ENCODE peak calls at places on chromosomes 12 and 14, in ten cellular contexts. R is tibial nerve, F is stomach, J is uterus, L is body of pancreas, U is transverse colon, S is A549, Y is sigmoid colon, D is ovary, O is esophagus squamous epithelium. M is an unnamed sample.

GRCh38 chr12:111599459-111600295 is 562 bp upstream of the ATXN2 start:
- DNase-seq in D (peak; percentile 93), S (peak; percentile 87), Y (peak; percentile 96), J (peak; percentile 91), R (peak; percentile 85), L (peak; percentile 84), O (peak; percentile 43), U (peak; percentile 93), F (peak; percentile 85), M (peak; percentile 98)

GRCh38 chr14:68384335-68384734 is 408.5 kb downstream of the ZFP36L1 start:
- DNase-seq in U (peak; percentile 37), L (no peak), S (no peak), R (peak; percentile 55), Y (peak; percentile 89), F (no peak), J (no peak), O (no peak), D (no peak), M (peak; percentile 88)

GRCh38 chr12:113971392-113971791 is 5.3 kb upstream of the RBM19 start:
- DNase-seq in J (no peak), U (no peak), R (no peak), Y (no peak), F (no peak), O (no peak), D (no peak), L (no peak), S (no peak), M (no peak)

GRCh38 chr12:21301-22189 is 45.0 kb upstream of the IQSEC3 start:
- DNase-seq in L (no peak), J (no peak), O (no peak), Y (no peak), R (no peak), U (no peak), F (no peak), D (no peak), S (no peak), M (peak; percentile 84)

GRCh38 chr12:113422030-113422900 is at the start of gene SDSL:
- DNase-seq in L (peak; percentile 71), J (peak; percentile 27), Y (peak; percentile 80), O (no peak), D (peak; percentile 70), U (peak; percentile 74), F (peak; percentile 73), R (peak; percentile 56), S (peak; percentile 80), M (peak; percentile 62)

GRCh38 chr12:8081228-8081920 is 700 bp upstream of the NECAP1 start:
- DNase-seq in S (no peak), R (peak; percentile 16), L (no peak), F (no peak), Y (no peak), O (no peak), J (no peak), D (no peak), U (peak; percentile 36), M (no peak)

GRCh38 chr12:132260721-132261120 is 68.7 kb downstream of the GALNT9 start:
- DNase-seq in D (no peak), S (no peak), O (no peak), R (no peak), U (no peak), L (no peak), Y (no peak), F (no peak), J (no peak), M (no peak)

GRCh38 chr14:32896979-32897723 is 41.5 kb upstream of the NPAS3 start:
- DNase-seq in D (no peak), O (no peak), J (no peak), U (no peak), L (no peak), R (no peak), F (no peak), S (no peak), Y (no peak), M (no peak)

GRCh38 chr14:30194769-30195168 is 267.1 kb upstream of the PRKD1 start:
- DNase-seq in L (no peak), J (no peak), U (no peak), F (no peak), D (no peak), Y (no peak), R (no peak), S (no peak), O (no peak), M (no peak)

GRCh38 chr12:28065889-28066630 is 93.5 kb upstream of the PTHLH start:
- DNase-seq in O (no peak), R (no peak), D (no peak), J (no peak), S (no peak), L (no peak), Y (no peak), F (no peak), U (no peak), M (no peak)

GRCh38 chr14:69049675-69050074 is 70.6 kb upstream of the ACTN1 start:
- DNase-seq in Y (peak; percentile 78), S (no peak), U (no peak), R (peak; percentile 79), J (peak; percentile 59), D (no peak), F (no peak), L (no peak), O (no peak), M (no peak)

GRCh38 chr14:29682789-29683188 is 244.9 kb downstream of the PRKD1 start:
- DNase-seq in L (no peak), R (no peak), J (no peak), Y (no peak), U (no peak), D (no peak), S (no peak), O (no peak), F (no peak), M (no peak)

GRCh38 chr12:14261096-14261495 is 104.4 kb upstream of the ATF7IP start:
- DNase-seq in J (peak; percentile 24), L (peak; percentile 27), S (no peak), U (peak; percentile 26), D (peak; percentile 44), R (no peak), Y (no peak), O (no peak), F (no peak), M (no peak)

GRCh38 chr12:122932207-122932606 is 34.1 kb downstream of the ABCB9 start:
- DNase-seq in D (no peak), S (no peak), O (no peak), Y (no peak), F (no peak), L (no peak), U (peak; percentile 56), J (no peak), R (no peak), M (no peak)

GRCh38 chr12:94689002-94689645 is 38.8 kb upstream of the TMCC3 start:
- DNase-seq in S (no peak), R (no peak), D (no peak), U (no peak), L (no peak), J (no peak), F (no peak), Y (no peak), O (no peak), M (no peak)

GRCh38 chr12:50763637-50764115 is at the start of gene ATF1:
- DNase-seq in J (peak; percentile 90), S (peak; percentile 93), O (peak; percentile 51), R (peak; percentile 85), Y (peak; percentile 96), D (peak; percentile 92), L (peak; percentile 91), F (peak; percentile 92), U (peak; percentile 93), M (peak; percentile 98)
- TF ChIP-seq POLR2A in J (no peak), S (peak; percentile 97), O (peak; percentile 75), R (peak; percentile 34), Y (peak; percentile 71), D (peak; percentile 81), L (peak; percentile 61), F (no peak), U (peak; percentile 83), M (peak; percentile 72)

DNA sequence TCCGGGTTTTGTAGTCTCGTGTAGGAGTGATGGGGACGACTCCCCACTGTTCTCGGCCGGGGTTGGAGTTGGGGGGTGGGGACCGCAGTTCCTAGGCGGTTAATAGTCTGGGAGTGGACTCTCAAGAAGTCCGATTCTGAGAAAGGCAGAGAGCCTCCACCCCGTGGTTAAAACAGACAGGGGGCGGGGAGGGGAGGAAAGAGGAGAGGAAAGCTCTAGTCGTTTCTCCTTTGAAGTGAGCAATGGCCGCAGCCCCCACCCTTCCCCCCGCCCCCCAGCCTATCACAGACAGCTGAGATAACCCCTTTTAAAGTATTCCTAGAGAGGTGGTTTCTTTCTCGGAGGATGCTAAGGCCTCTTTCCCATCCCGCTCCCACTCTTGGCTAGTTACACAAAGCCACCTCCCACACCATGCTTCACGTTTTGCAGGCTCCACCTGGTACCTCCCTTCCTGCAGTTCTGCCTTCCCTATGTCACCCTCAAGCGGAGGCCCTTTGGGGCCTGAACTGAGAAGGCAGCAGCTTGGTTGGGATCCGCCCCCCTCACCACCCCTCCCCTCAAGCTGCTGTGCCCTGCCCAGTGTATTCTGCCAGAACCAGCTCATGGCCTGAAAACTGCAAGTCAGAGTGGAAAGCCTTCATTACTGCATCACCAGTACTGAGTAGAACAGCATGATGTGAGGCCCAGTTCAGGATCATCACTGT is 853 bp downstream of the USP5 start:
- DNase-seq in Y (peak; percentile 84), U (peak; percentile 50), D (peak; percentile 64), F (peak; percentile 32), O (no peak), J (peak; percentile 47), R (no peak), S (peak; percentile 48), L (no peak), M (no peak)
- TF ChIP-seq POLR2A in Y (no peak), U (no peak), D (peak; percentile 15), F (no peak), O (peak; percentile 39), J (no peak), R (no peak), S (no peak), L (no peak), M (no peak)

GRCh38 chr14:45134051-45134958 is at the start of gene FKBP3:
- DNase-seq in D (peak; percentile 96), U (peak; percentile 97), Y (peak; percentile 99), O (peak; percentile 93), S (peak; percentile 97), F (peak; percentile 97), R (peak; percentile 96), J (peak; percentile 94), L (peak; percentile 96), M (peak; percentile 98)
- TF ChIP-seq POLR2A in D (peak; percentile 79), U (peak; percentile 93), Y (peak; percentile 95), O (peak; percentile 66), S (peak; percentile 87), F (no peak), R (peak; percentile 74), J (peak; percentile 74), L (peak; percentile 58), M (no peak)

DNA sequence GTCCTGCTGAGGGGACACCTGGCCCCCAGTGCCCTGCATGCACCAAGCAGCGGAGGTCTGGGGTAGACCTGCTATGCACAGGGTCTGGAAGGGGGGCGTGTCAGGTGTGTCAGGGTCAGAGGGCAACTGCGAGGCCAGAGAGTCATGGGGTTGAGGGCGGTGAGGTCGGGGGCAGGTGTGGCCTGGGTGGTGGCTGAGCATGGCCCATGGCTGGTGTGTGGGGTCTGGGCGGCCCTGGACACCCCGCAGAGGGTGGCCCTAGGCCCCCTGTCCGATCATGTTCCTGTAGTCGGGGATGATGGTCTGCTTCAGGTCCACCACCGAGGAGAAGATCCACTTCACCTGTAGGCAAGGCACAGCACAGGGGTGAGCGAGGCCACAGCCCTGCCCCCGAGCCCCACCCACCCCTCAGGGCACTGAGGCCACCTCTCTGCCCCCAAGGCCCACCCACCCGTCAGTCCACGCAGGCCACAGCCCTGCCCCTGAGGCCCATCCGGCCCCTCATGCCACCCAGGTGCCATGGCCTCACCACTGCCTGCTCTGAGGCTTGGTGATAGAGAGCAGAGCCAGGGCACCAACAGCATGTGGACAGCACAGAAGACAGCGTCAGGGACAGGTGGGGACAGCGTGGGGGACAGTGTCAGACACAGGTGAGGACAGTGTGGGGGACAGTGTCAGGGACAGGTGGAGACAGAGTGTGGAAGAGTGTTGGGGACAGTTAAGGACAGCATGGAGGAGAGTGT is 211.3 kb downstream of the TMEM121 start:
- DNase-seq in Y (no peak), F (no peak), D (no peak), O (no peak), S (no peak), U (no peak), R (no peak), J (no peak), L (no peak), M (no peak)
- TF ChIP-seq POLR2A in Y (no peak), F (no peak), D (no peak), O (no peak), S (no peak), U (no peak), R (no peak), J (no peak), L (no peak), M (no peak)